ENCODE peak calls at places on chromosomes 4 and X, in five cellular contexts. One of them, this sample, is unnamed.

GRCh38 chr4:33650036-33650435 is 2594.3 kb downstream of the ARAP2 start:
- DNase-seq in HCT116: no peak
- DNase-seq in skeletal muscle cell: no peak
- DNase-seq in lung: no peak
- DNase-seq in fibroblast of the aortic adventitia: no peak
- DNase-seq in this sample: no peak

GRCh38 chr4:47662975-47663374 is 174.9 kb downstream of the CORIN start:
- DNase-seq in HCT116: peak; percentile 29
- DNase-seq in skeletal muscle cell: no peak
- DNase-seq in lung: no peak
- DNase-seq in fibroblast of the aortic adventitia: no peak
- DNase-seq in this sample: no peak

GRCh38 chrX:108834036-108834435 is 97.7 kb upstream of the IRS4 start:
- DNase-seq in HCT116: no peak
- DNase-seq in skeletal muscle cell: no peak
- DNase-seq in lung: no peak
- DNase-seq in fibroblast of the aortic adventitia: no peak
- DNase-seq in this sample: no peak

GRCh38 chrX:125210146-125210545 is 109.5 kb upstream of the TEX13C start:
- DNase-seq in HCT116: no peak
- DNase-seq in skeletal muscle cell: no peak
- DNase-seq in lung: no peak
- DNase-seq in fibroblast of the aortic adventitia: no peak
- DNase-seq in this sample: no peak

GRCh38 chr4:52954771-52955170 is 92.7 kb downstream of the RASL11B start:
- DNase-seq in HCT116: no peak
- DNase-seq in skeletal muscle cell: no peak
- DNase-seq in lung: no peak
- DNase-seq in fibroblast of the aortic adventitia: no peak
- DNase-seq in this sample: no peak

GRCh38 chr4:123972031-123972430 is 575.4 kb downstream of the SPRY1 start:
- DNase-seq in HCT116: no peak
- DNase-seq in skeletal muscle cell: no peak
- DNase-seq in lung: no peak
- DNase-seq in fibroblast of the aortic adventitia: no peak
- DNase-seq in this sample: no peak

GRCh38 chrX:3191186-3191585 is 149.9 kb downstream of the ARSF start:
- DNase-seq in HCT116: no peak
- DNase-seq in skeletal muscle cell: no peak
- DNase-seq in lung: no peak
- DNase-seq in fibroblast of the aortic adventitia: no peak
- DNase-seq in this sample: no peak

GRCh38 chr4:82984459-82984858 is 26.2 kb downstream of the LIN54 start:
- DNase-seq in HCT116: peak; percentile 15
- DNase-seq in skeletal muscle cell: peak; percentile 13
- DNase-seq in lung: no peak
- DNase-seq in fibroblast of the aortic adventitia: peak; percentile 35
- DNase-seq in this sample: peak; percentile 6

GRCh38 chrX:19515615-19516105 is 352 bp upstream of the MAP3K15 start:
- DNase-seq in HCT116: no peak
- DNase-seq in skeletal muscle cell: no peak
- DNase-seq in lung: no peak
- DNase-seq in fibroblast of the aortic adventitia: no peak
- DNase-seq in this sample: no peak

GRCh38 chrX:42778096-42778495 is at the start of gene PPP1R2C:
- DNase-seq in HCT116: no peak
- DNase-seq in skeletal muscle cell: no peak
- DNase-seq in lung: no peak
- DNase-seq in fibroblast of the aortic adventitia: no peak
- DNase-seq in this sample: no peak

GRCh38 chr4:147535161-147535560 is 54.3 kb downstream of the EDNRA start:
- DNase-seq in HCT116: no peak
- DNase-seq in skeletal muscle cell: no peak
- DNase-seq in lung: no peak
- DNase-seq in fibroblast of the aortic adventitia: no peak
- DNase-seq in this sample: no peak

GRCh38 chr4:111631157-111631999 is 513.9 kb upstream of the FAM241A start:
- DNase-seq in HCT116: peak; percentile 12
- DNase-seq in skeletal muscle cell: no peak
- DNase-seq in lung: no peak
- DNase-seq in fibroblast of the aortic adventitia: peak; percentile 43
- DNase-seq in this sample: no peak

GRCh38 chr4:77473509-77473908 is 132.1 kb upstream of the CXCL13 start:
- DNase-seq in HCT116: peak; percentile 39
- DNase-seq in skeletal muscle cell: no peak
- DNase-seq in lung: no peak
- DNase-seq in fibroblast of the aortic adventitia: peak; percentile 39
- DNase-seq in this sample: no peak

GRCh38 chr4:4320951-4321714 is 31.1 kb downstream of the ZBTB49 start:
- DNase-seq in HCT116: no peak
- DNase-seq in skeletal muscle cell: no peak
- DNase-seq in lung: no peak
- DNase-seq in fibroblast of the aortic adventitia: no peak
- DNase-seq in this sample: no peak

GRCh38 chrX:78455901-78456300 is 128.5 kb upstream of the CYSLTR1 start:
- DNase-seq in HCT116: no peak
- DNase-seq in skeletal muscle cell: no peak
- DNase-seq in lung: no peak
- DNase-seq in fibroblast of the aortic adventitia: peak; percentile 58
- DNase-seq in this sample: no peak

GRCh38 chrX:100083146-100083715 is 326.8 kb downstream of the PCDH19 start:
- DNase-seq in HCT116: no peak
- DNase-seq in skeletal muscle cell: no peak
- DNase-seq in lung: no peak
- DNase-seq in fibroblast of the aortic adventitia: no peak
- DNase-seq in this sample: no peak

GRCh38 chrX:109533631-109534030 is 3.0 kb upstream of the NXT2 start:
- DNase-seq in HCT116: no peak
- DNase-seq in skeletal muscle cell: no peak
- DNase-seq in lung: no peak
- DNase-seq in fibroblast of the aortic adventitia: peak; percentile 62
- DNase-seq in this sample: peak; percentile 56

GRCh38 chr4:30904593-30904992 is 184.4 kb downstream of the PCDH7 start:
- DNase-seq in HCT116: no peak
- DNase-seq in skeletal muscle cell: no peak
- DNase-seq in lung: no peak
- DNase-seq in fibroblast of the aortic adventitia: no peak
- DNase-seq in this sample: no peak

GRCh38 chrX:39731735-39732134 is 366.0 kb downstream of the BCOR start:
- DNase-seq in HCT116: no peak
- DNase-seq in skeletal muscle cell: no peak
- DNase-seq in lung: no peak
- DNase-seq in fibroblast of the aortic adventitia: peak; percentile 26
- DNase-seq in this sample: no peak

GRCh38 chrX:120310861-120311631 is at the start of gene TMEM255A:
- DNase-seq in HCT116: no peak
- DNase-seq in skeletal muscle cell: no peak
- DNase-seq in lung: no peak
- DNase-seq in fibroblast of the aortic adventitia: no peak
- DNase-seq in this sample: no peak
- H3K4me3 ChIP-seq in HCT116: no peak within 1 kb of the TSS
- H3K4me3 ChIP-seq in skeletal muscle cell: peak within 1 kb of the TSS; percentile 38
- H3K4me3 ChIP-seq in lung: no peak within 1 kb of the TSS
- H3K4me3 ChIP-seq in fibroblast of the aortic adventitia: peak within 1 kb of the TSS; percentile 33
- H3K4me3 ChIP-seq in this sample: peak within 1 kb of the TSS; percentile 51

GRCh38 chr4:100826067-100826466 is 308.2 kb upstream of the EMCN start:
- DNase-seq in HCT116: no peak
- DNase-seq in skeletal muscle cell: no peak
- DNase-seq in lung: no peak
- DNase-seq in fibroblast of the aortic adventitia: no peak
- DNase-seq in this sample: no peak

GRCh38 chr4:100826808-100827548 is 309.2 kb upstream of the EMCN start:
- DNase-seq in HCT116: no peak
- DNase-seq in skeletal muscle cell: no peak
- DNase-seq in lung: no peak
- DNase-seq in fibroblast of the aortic adventitia: no peak
- DNase-seq in this sample: no peak

GRCh38 chr4:100827756-100828155 is 309.9 kb upstream of the EMCN start:
- DNase-seq in HCT116: no peak
- DNase-seq in skeletal muscle cell: no peak
- DNase-seq in lung: no peak
- DNase-seq in fibroblast of the aortic adventitia: no peak
- DNase-seq in this sample: no peak

GRCh38 chr4:100828986-100829685 is 311.3 kb upstream of the EMCN start:
- DNase-seq in HCT116: no peak
- DNase-seq in skeletal muscle cell: no peak
- DNase-seq in lung: no peak
- DNase-seq in fibroblast of the aortic adventitia: peak; percentile 51
- DNase-seq in this sample: no peak

DNA sequence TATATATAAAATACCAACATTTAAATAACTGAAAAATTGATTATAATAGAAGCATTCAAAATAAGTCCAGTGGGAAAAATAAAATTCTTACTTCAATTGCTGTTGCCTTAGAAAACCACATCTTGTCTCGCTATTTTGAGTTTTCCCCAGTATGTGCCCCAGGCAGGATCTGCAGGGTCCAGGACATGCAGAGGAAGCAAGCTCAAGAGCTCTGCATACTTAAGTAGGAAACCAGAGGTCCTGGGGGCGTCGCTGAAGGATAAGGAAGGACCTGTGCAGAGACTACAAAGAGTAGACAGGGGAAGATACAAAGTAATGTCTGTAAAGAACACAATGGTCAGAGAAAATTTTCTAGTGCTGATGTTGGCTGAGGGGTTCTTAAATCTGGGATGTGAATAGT is 310.5 kb upstream of the EMCN start:
- DNase-seq in HCT116: no peak
- DNase-seq in skeletal muscle cell: no peak
- DNase-seq in lung: no peak
- DNase-seq in fibroblast of the aortic adventitia: no peak
- DNase-seq in this sample: no peak
- H3K4me3 ChIP-seq in HCT116: no peak overlapping the region
- H3K4me3 ChIP-seq in skeletal muscle cell: no peak overlapping the region
- H3K4me3 ChIP-seq in lung: no peak overlapping the region
- H3K4me3 ChIP-seq in fibroblast of the aortic adventitia: no peak overlapping the region
- H3K4me3 ChIP-seq in this sample: no peak overlapping the region

DNA sequence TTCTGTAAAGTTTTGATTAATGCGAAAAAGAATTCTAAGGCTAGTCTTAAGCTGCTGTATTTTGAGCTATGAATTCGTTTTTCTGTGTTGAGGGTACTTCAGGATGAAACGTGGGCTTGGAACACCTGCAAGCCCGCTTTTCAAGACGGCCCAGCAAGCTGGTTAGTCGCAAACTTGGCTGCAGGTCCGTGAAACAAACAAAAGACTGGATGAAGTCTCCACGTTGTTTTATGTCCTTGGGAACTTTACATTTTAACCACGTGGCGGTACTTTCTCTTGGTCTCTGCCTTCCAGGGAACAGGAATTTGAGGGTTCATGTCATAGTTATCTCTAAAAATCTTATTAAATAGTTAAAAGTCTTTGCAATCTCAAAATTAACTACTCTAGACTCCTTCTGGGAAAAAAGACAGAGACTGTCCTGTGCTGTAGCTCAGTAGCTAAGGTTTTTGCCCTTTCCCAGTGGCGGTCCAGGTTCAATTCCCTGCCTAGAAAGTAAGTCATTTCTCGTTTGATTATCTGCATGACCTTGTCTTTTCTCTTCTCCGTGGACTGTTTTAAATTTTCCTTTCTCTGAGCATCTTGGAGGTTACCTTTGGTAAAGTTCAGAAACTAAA is 21.0 kb downstream of the TENM3 start:
- DNase-seq in HCT116: no peak
- DNase-seq in skeletal muscle cell: no peak
- DNase-seq in lung: no peak
- DNase-seq in fibroblast of the aortic adventitia: no peak
- DNase-seq in this sample: no peak
- H3K4me3 ChIP-seq in HCT116: no peak overlapping the region
- H3K4me3 ChIP-seq in skeletal muscle cell: no peak overlapping the region
- H3K4me3 ChIP-seq in lung: no peak overlapping the region
- H3K4me3 ChIP-seq in fibroblast of the aortic adventitia: no peak overlapping the region
- H3K4me3 ChIP-seq in this sample: no peak overlapping the region

DNA sequence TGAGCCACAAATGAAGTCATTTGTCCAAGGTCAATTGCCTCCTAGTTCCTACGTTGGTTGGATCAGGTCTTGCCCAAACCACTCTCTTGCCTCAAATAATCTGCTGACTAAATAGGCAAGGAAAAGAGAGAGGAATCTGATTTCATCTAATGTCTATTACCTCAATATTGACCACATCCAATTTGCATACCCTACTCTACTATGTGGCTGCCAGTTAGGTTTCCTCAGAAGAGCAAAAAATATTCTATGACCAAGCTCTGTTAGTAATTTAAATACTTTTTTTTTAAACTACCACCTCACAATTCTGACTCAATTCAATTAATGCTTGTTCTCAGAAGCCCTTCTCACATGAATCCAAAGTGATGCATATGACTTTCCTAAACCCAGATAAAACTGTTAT is 98.7 kb downstream of the HUWE1 start:
- DNase-seq in HCT116: no peak
- DNase-seq in skeletal muscle cell: no peak
- DNase-seq in lung: no peak
- DNase-seq in fibroblast of the aortic adventitia: no peak
- DNase-seq in this sample: no peak
- H3K4me3 ChIP-seq in HCT116: no peak overlapping the region
- H3K4me3 ChIP-seq in skeletal muscle cell: no peak overlapping the region
- H3K4me3 ChIP-seq in lung: no peak overlapping the region
- H3K4me3 ChIP-seq in fibroblast of the aortic adventitia: no peak overlapping the region
- H3K4me3 ChIP-seq in this sample: no peak overlapping the region

GRCh38 chr4:156581282-156581681 is 390.3 kb downstream of the PDGFC start:
- DNase-seq in HCT116: no peak
- DNase-seq in skeletal muscle cell: no peak
- DNase-seq in lung: no peak
- DNase-seq in fibroblast of the aortic adventitia: no peak
- DNase-seq in this sample: no peak
- H3K4me3 ChIP-seq in HCT116: peak overlapping the region; percentile 21
- H3K4me3 ChIP-seq in skeletal muscle cell: no peak overlapping the region
- H3K4me3 ChIP-seq in lung: no peak overlapping the region
- H3K4me3 ChIP-seq in fibroblast of the aortic adventitia: no peak overlapping the region
- H3K4me3 ChIP-seq in this sample: no peak overlapping the region

This sample was measured in retinal pigment epithelial cell.